ENCODE peak calls at places on chromosome X, in five cellular contexts. V is PC-3, Q is left ventricle myocardium inferior, T is heart right ventricle, M is tibial artery. P is an unnamed sample.

GRCh38 chrX:31209005-31209612 is 137.3 kb upstream of the FTHL17 start:
- DNase-seq in T (no peak), Q (no peak), M (no peak), V (no peak), P (no peak)

GRCh38 chrX:128464091-128464490 is 411.9 kb upstream of the ACTRT1 start:
- DNase-seq in V (peak), Q (no peak), M (no peak), T (no peak), P (no peak)

GRCh38 chrX:30635630-30636029 is 17.6 kb upstream of the GK start:
- DNase-seq in M (no peak), T (no peak), V (peak), Q (no peak), P (no peak)

GRCh38 chrX:154600962-154601374 is 16.0 kb downstream of the CTAG1A start:
- DNase-seq in T (no peak), V (peak), Q (no peak), M (no peak), P (no peak)

GRCh38 chrX:82556588-82556987 is 951.5 kb upstream of the POU3F4 start:
- DNase-seq in T (no peak), M (no peak), V (peak), Q (no peak), P (no peak)

GRCh38 chrX:48509245-48509590 is 426 bp downstream of the PORCN start:
- DNase-seq in V (no peak), Q (no peak), T (no peak), M (no peak), P (no peak)

GRCh38 chrX:10722804-10723364 is 102.5 kb upstream of the MID1 start:
- DNase-seq in T (no peak), V (peak), M (peak), Q (no peak), P (peak)

GRCh38 chrX:14038375-14039077 is 8.8 kb upstream of the GEMIN8 start:
- DNase-seq in Q (no peak), T (no peak), V (no peak), M (no peak), P (no peak)

GRCh38 chrX:13383907-13384306 is 64.1 kb upstream of the ATXN3L start:
- DNase-seq in T (no peak), Q (no peak), M (no peak), V (no peak), P (no peak)

GRCh38 chrX:66900886-66901285 is 262.0 kb upstream of the EDA2R start:
- DNase-seq in Q (no peak), M (no peak), V (no peak), T (no peak), P (no peak)

GRCh38 chrX:154546354-154547244 is at the start of gene G6PD:
- DNase-seq in T (peak), Q (peak), M (no peak), V (peak), P (no peak)

GRCh38 chrX:43505759-43506158 is 150.3 kb upstream of the MAOA start:
- DNase-seq in M (no peak), Q (no peak), T (no peak), V (peak), P (no peak)

GRCh38 chrX:47080915-47081236 is 2.6 kb downstream of the RGN start:
- DNase-seq in Q (no peak), T (no peak), V (no peak), M (no peak), P (no peak)

GRCh38 chrX:136589966-136590365 is 58.0 kb downstream of the VGLL1 start:
- DNase-seq in V (peak), M (no peak), Q (no peak), T (no peak), P (no peak)

GRCh38 chrX:96756491-96756890 is 71.8 kb downstream of the DIAPH2 start:
- DNase-seq in V (no peak), T (no peak), M (no peak), Q (no peak), P (no peak)

GRCh38 chrX:103540145-103540544 is 20.9 kb upstream of the RAB40A start:
- DNase-seq in M (no peak), Q (no peak), V (peak), T (no peak), P (no peak)

GRCh38 chrX:95383778-95384177 is 1300.9 kb upstream of the DIAPH2 start:
- DNase-seq in M (no peak), Q (no peak), T (no peak), V (peak), P (no peak)

GRCh38 chrX:57135287-57135686 is 1.9 kb downstream of the SPIN2A start:
- DNase-seq in M (no peak), V (no peak), Q (no peak), T (no peak), P (no peak)

GRCh38 chrX:101550825-101551767 is 749 bp downstream of the ARMCX1 start:
- DNase-seq in M (peak), T (peak), Q (peak), V (no peak), P (no peak)

GRCh38 chrX:109890910-109891502 is 111.9 kb upstream of the TMEM164 start:
- DNase-seq in M (peak), Q (peak), V (peak), T (peak), P (no peak)

GRCh38 chrX:2272337-2272736 is 228.4 kb downstream of the DHRSX start:
- DNase-seq in Q (no peak), T (no peak), M (no peak), V (no peak), P (no peak)

GRCh38 chrX:47447607-47448006 is 35.4 kb downstream of the ZNF41 start:
- DNase-seq in M (no peak), V (no peak), T (no peak), Q (no peak), P (no peak)

GRCh38 chrX:119756926-119757635 is 1.3 kb upstream of the SOWAHD start:
- DNase-seq in Q (no peak), T (no peak), V (no peak), M (no peak), P (no peak)

GRCh38 chrX:107324493-107325310 is 118.3 kb downstream of the DNAAF6 start:
- DNase-seq in T (peak), M (no peak), Q (no peak), V (peak), P (peak)

GRCh38 chrX:104660092-104660491 is 94.1 kb downstream of the IL1RAPL2 start:
- DNase-seq in V (peak), T (no peak), Q (no peak), M (no peak), P (no peak)

GRCh38 chrX:117987376-117987775 is 129.2 kb downstream of the KLHL13 start:
- DNase-seq in Q (no peak), M (no peak), T (no peak), V (peak), P (no peak)

GRCh38 chrX:107107459-107107858 is 11.2 kb downstream of the RBM41 start:
- DNase-seq in Q (no peak), M (no peak), V (no peak), T (no peak), P (no peak)

GRCh38 chrX:120213438-120214265 is 37.0 kb upstream of the ZBTB33 start:
- DNase-seq in T (no peak), V (peak), M (no peak), Q (no peak), P (peak)

GRCh38 chrX:153819398-153820083 is 10.8 kb downstream of the PDZD4 start:
- DNase-seq in V (no peak), T (no peak), Q (no peak), M (no peak), P (no peak)

GRCh38 chrX:135340827-135341226 is 31.5 kb downstream of the ETDC start:
- DNase-seq in Q (no peak), M (no peak), V (no peak), T (no peak), P (no peak)

GRCh38 chrX:94775640-94776039 is 1101.6 kb downstream of the FAM133A start:
- DNase-seq in V (no peak), T (no peak), Q (no peak), M (no peak), P (no peak)

GRCh38 chrX:49876750-49877149 is 2.5 kb upstream of the USP27X start:
- DNase-seq in M (no peak), T (no peak), V (peak), Q (no peak), P (no peak)

GRCh38 chrX:123085311-123085940 is 98.7 kb upstream of the GRIA3 start:
- DNase-seq in T (no peak), M (no peak), V (no peak), Q (no peak), P (no peak)

GRCh38 chrX:18099745-18100144 is 120.9 kb downstream of the BEND2 start:
- DNase-seq in T (no peak), Q (no peak), V (peak), M (no peak), P (no peak)

GRCh38 chrX:103941201-103941975 is 21.0 kb upstream of the TMSB15B start:
- DNase-seq in M (no peak), V (peak), T (no peak), Q (no peak), P (no peak)

DNA sequence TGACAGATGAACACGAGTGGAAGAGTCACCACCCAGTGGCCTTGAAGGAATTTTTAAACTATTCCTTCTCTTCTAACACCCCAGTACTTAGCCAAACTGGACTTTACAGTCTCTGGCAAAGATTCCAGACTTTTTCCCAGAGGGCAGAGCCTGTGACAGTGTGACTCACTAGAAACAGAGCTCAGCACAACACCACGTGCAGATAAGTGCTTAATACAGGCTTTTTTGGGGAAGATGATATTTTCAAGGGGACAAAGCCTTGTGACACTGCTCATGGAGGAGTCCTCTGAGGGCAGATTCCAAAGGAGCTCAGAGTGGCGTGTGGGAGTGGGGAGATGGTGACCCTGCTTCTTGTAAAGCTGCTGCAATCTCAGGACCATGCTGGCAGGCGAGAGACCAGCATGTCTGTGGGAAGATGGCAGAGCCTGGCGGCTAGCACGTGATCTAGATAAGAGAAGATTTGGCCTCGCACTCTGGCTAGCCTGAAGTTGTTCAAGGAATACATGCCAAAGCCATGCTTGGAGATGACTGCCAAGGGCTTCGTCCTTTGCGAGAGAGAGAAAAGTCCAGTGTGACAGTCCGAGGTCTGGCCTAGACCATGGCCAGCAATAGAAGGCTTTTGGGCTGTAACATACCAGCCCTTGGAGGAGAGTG is 2.4 kb downstream of the RAB33A start:
- DNase-seq in Q (peak), M (peak), T (peak), V (peak), P (peak)
- H3K27ac ChIP-seq in Q (peak), M (peak), T (peak), V (peak), P (peak)

GRCh38 chrX:84737471-84737871 is 235.2 kb upstream of the HDX start:
- DNase-seq in Q (peak), M (peak), V (no peak), T (no peak), P (no peak)
- H3K27ac ChIP-seq in Q (no peak), M (peak), V (no peak), T (no peak), P (no peak)

DNA sequence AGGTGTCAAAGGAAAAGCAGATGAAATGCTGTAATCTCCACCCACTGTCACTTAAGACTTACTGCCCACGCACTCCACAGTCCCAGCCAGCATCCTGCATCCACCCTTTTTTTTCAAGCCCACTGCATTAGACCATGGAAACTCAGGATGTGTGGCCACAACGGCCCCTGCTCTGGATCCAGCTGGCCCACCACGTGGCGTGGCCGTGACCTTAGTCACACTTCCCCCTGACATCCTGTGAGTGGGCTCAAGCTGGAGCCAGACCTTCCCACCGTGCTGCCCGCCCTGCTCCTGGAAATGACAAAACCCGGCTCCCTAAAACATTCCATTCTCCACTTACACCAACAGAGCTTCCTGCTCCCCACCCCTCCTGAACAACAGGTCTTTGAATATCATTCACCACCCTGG is 588.3 kb upstream of the DIPK2B start:
- DNase-seq in T (peak), M (no peak), V (no peak), Q (peak), P (no peak)
- H3K27ac ChIP-seq in T (peak), M (peak), V (no peak), Q (peak), P (no peak)

DNA sequence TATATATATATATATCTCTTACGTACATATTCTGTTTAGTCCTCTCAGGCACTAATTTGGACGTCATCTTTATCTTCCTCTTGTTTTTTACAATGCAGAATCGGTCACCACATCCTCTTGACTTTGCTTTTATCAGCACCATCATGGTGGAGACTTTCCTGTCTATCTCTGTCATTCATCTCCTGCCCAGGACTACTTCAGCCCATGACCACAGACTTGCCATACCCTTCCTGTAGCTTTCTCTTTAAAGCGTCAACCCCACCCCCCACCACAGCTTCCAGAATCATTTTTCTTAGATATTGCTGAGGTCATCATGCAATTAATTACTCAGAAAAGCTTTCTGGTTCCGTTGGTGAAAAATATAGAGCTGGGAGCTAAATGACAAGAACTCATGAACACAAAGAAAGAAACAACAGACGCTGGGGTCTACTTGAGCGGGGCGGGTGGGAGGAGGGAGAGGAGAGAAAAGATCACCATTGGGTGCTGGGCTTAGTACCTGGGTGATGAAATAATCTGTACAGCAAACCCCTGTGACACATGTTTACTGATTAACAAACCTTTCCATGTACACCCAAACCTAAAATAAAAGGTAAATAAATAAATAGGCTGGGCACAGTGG is 30.5 kb upstream of the PRKX start:
- DNase-seq in T (no peak), V (no peak), Q (no peak), M (no peak), P (no peak)
- H3K27ac ChIP-seq in T (no peak), V (no peak), Q (no peak), M (no peak), P (no peak)

GRCh38 chrX:133461226-133461625 is 45.9 kb upstream of the GPC4 start:
- DNase-seq in M (no peak), V (no peak), Q (no peak), T (no peak), P (no peak)

GRCh38 chrX:133468081-133468480 is 52.8 kb upstream of the GPC4 start:
- DNase-seq in V (no peak), Q (no peak), T (no peak), M (no peak), P (no peak)

GRCh38 chrX:133465254-133465653 is 50.0 kb upstream of the GPC4 start:
- DNase-seq in M (no peak), V (no peak), Q (no peak), T (no peak), P (no peak)
- H3K27ac ChIP-seq in M (no peak), V (no peak), Q (no peak), T (no peak), P (no peak)

GRCh38 chrX:72102760-72103159 is 29.0 kb downstream of the RTL5 start:
- DNase-seq in M (no peak), V (no peak), T (no peak), Q (no peak), P (no peak)
- H3K27ac ChIP-seq in M (no peak), V (no peak), T (no peak), Q (no peak), P (no peak)

DNA sequence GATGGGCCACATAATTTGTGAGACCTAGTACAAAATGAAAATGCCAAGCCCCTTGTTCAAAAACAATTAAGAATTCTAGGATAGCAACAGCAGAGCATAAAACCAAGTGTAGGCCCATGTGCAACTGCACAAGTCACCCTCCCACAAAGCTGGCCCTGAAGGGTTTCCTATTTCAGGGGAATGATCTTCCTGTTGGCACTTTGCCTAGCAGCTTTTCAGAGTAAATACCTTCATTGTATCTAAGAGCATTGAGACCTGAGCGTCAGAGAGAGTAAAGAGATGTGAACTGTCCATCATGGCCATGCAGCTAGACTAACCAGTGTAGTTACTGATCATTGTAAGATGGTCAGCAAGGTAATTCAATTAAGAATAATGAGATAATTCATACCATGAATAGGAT is 113.6 kb downstream of the CNKSR2 start:
- DNase-seq in T (no peak), V (peak), M (no peak), Q (no peak), P (no peak)
- H3K27ac ChIP-seq in T (no peak), V (no peak), M (no peak), Q (no peak), P (no peak)

DNA sequence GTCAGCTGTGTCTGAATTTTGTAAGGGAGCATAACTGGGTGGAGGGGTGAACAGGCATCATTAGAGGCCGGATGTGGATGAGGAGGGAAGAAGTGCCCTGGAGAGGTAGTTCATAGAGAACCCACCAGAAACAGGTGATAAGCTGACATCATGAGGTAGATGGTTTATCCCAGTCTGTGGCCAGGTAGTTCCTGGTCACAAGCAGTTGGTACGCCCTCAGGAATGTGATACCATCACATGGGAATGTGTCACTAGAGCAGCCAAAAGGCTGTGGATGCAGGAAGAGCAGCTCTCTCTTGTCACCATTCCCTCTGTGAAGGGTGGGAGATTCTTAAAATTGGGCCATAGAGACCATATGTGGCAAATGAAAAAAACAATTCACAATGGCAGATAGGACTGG is 21.9 kb downstream of the MSN start:
- DNase-seq in Q (no peak), M (no peak), T (no peak), V (peak), P (no peak)
- H3K27ac ChIP-seq in Q (peak), M (peak), T (peak), V (peak), P (no peak)

DNA sequence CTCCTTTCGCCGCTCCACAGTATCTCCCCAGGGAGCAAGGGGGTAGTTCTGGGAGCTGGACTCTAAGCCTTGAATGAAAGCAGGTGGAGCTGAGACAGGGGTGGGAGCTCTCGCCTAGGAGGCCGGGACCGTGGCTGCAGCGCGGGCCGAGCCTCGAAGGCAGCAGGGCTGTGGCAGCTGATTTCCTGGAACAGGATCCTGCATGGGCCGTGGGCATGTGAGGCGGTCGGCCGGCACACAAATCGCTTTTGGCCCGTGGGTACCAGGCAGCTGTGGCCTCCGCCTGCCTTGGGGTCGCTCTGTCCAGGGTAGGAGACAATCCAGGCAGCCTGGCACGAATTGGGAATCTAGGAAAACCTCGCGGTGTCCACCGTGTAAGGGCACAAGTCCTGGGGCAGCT is 981 bp downstream of the FGF16 start:
- DNase-seq in Q (no peak), M (no peak), V (no peak), T (peak), P (no peak)
- H3K27ac ChIP-seq in Q (no peak), M (no peak), V (no peak), T (no peak), P (no peak)

DNA sequence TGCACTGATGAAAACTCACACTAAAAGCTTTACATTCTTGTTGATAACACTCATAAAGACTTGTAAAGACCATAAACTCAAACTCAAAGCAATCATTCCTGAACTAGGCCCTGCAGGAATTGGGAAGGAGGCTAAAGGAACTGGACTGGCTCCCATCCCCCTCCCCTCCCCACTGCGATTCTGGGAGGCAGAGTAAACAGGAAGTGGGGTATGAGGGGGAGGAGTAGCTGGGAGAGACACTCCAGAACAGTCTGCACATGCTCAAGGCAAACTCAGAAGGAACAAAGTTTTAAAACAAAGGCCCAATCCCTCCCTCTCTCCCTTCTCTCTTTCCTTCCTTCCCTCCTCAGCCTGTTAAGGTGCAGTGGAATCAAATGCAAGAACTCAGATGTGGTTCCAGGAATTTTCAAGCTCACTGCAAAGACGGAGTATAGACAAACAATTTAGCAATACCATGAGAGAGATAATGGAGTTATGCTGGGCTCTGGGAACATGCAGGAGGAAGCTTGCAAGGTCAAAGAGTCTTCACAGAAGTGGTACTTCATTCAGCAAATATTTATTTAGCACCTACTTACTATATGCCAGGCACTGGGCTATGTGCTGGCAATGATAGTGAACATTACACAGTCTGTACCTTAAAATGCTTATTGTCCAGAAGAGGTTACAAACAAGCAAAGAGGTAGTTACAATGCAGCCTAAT is 15.9 kb downstream of the MID1IP1 start:
- DNase-seq in M (peak), T (peak), V (peak), Q (peak), P (no peak)
- H3K27ac ChIP-seq in M (no peak), T (no peak), V (peak), Q (peak), P (peak)

P was measured in substantia nigra.